ENCODE peak calls at places on chromosomes 16 and 17, in nine cellular contexts. A is amygdala; T is stimulated activated CD8-positive, alpha-beta memory T cell treated with anti-CD3 and anti-CD28 coated beads, Interleukin-4, amount 100 ng/mL, for 48 hours; J is activated T-helper 1 cell treated with anti-CD3 and anti-CD28 coated beads, Interleukin-2, amount 50 U/mL, for 16 hours; W is iPS-NIHi11; Z is activated CD8-positive, alpha-beta memory T cell treated with anti-CD3 and anti-CD28 coated beads, Interleukin-2, amount 50 U/mL, for 48 hours; N is sigmoid colon; D is B cell; O is cardiac muscle cell. R is an unnamed sample.

GRCh38 chr17:38421224-38421841 is 6.9 kb upstream of the ARHGAP23 start:
- DNase-seq in A (no peak), T (no peak), J (no peak), W (no peak), Z (no peak), N (peak; percentile 73), D (no peak), O (peak; percentile 76), R (no peak)

GRCh38 chr17:27315322-27315721 is 21.4 kb downstream of the WSB1 start:
- DNase-seq in A (no peak), T (no peak), J (no peak), W (peak; percentile 30), Z (no peak), N (peak; percentile 97), D (no peak), O (peak; percentile 91), R (peak; percentile 12)

GRCh38 chr17:49998836-49999511 is 4.0 kb upstream of the DLX3 start:
- DNase-seq in A (no peak), T (no peak), J (no peak), W (no peak), Z (peak; percentile 50), N (no peak), D (no peak), O (no peak), R (no peak)

GRCh38 chr17:17888821-17889220 is 52.0 kb upstream of the SREBF1 start:
- DNase-seq in A (no peak), T (no peak), J (no peak), W (peak; percentile 82), Z (no peak), N (no peak), D (no peak), O (no peak), R (no peak)

GRCh38 chr16:65372171-65372570 is 250.3 kb upstream of the CDH11 start:
- DNase-seq in A (no peak), T (no peak), J (no peak), W (no peak), Z (no peak), N (no peak), D (no peak), O (no peak), R (no peak)

GRCh38 chr16:86531641-86532525 is 21.6 kb downstream of the FOXF1 start:
- DNase-seq in A (no peak), T (no peak), J (no peak), W (no peak), Z (no peak), N (peak; percentile 66), D (no peak), O (no peak), R (no peak)

GRCh38 chr16:4680673-4681470 is 12.5 kb upstream of the NUDT16L1 start:
- DNase-seq in A (no peak), T (no peak), J (no peak), W (no peak), Z (no peak), N (no peak), D (no peak), O (no peak), R (peak; percentile 23)

GRCh38 chr17:18161226-18162094 is 22.2 kb upstream of the ALKBH5 start:
- DNase-seq in A (peak; percentile 12), T (no peak), J (no peak), W (no peak), Z (no peak), N (no peak), D (no peak), O (no peak), R (no peak)

GRCh38 chr17:13584701-13585080 is 17.0 kb downstream of the HS3ST3A1 start:
- DNase-seq in A (no peak), T (no peak), J (no peak), W (no peak), Z (no peak), N (no peak), D (no peak), O (no peak), R (no peak)

GRCh38 chr17:81295678-81296381 is 723 bp upstream of the SLC38A10 start:
- DNase-seq in A (no peak), T (peak; percentile 49), J (no peak), W (peak; percentile 76), Z (peak; percentile 69), N (no peak), D (peak; percentile 69), O (peak; percentile 35), R (no peak)

GRCh38 chr17:20223808-20224328 is 214.7 kb downstream of the SPECC1 start:
- DNase-seq in A (no peak), T (no peak), J (no peak), W (no peak), Z (no peak), N (no peak), D (no peak), O (no peak), R (no peak)

GRCh38 chr17:42017866-42018200 is 594 bp upstream of the DNAJC7 start:
- DNase-seq in A (no peak), T (no peak), J (no peak), W (no peak), Z (no peak), N (no peak), D (no peak), O (no peak), R (no peak)

GRCh38 chr17:49519781-49520180 is 24.7 kb downstream of the NGFR start:
- DNase-seq in A (no peak), T (no peak), J (no peak), W (no peak), Z (no peak), N (no peak), D (no peak), O (peak; percentile 44), R (no peak)

R was measured in caudate nucleus.